ENCODE peak calls at places on chromosomes 6 and 20, in ten cellular contexts. M is fibroblast of mammary gland, W is mammary epithelial cell, E is left lung, Q is heart right ventricle, G is endothelial cell, Z is esophagus muscularis mucosa, F is fibroblast of lung, S is IMR-90, C is Calu3. K is an unnamed sample.

GRCh38 chr6:31621320-31621939 is 915 bp downstream of the PRRC2A start:
- DNase-seq in M (no peak), W (no peak), E (no peak), Q (no peak), G (no peak), Z (no peak), F (no peak), S (no peak), C (no peak), K (no peak)

GRCh38 chr6:34509782-34510181 is 43.9 kb downstream of the PACSIN1 start:
- DNase-seq in M (no peak), W (no peak), E (no peak), Q (no peak), G (no peak), Z (no peak), F (no peak), S (no peak), C (no peak), K (no peak)

GRCh38 chr20:17928633-17929311 is 39.8 kb downstream of the SNX5 start:
- DNase-seq in M (no peak), W (no peak), E (no peak), Q (no peak), G (no peak), Z (no peak), F (no peak), S (no peak), C (no peak), K (no peak)

GRCh38 chr6:88641178-88641903 is 322.1 kb downstream of the RNGTT start:
- DNase-seq in M (no peak), W (no peak), E (no peak), Q (no peak), G (no peak), Z (no peak), F (peak; percentile 31), S (peak; percentile 13), C (no peak), K (no peak)

GRCh38 chr6:87074051-87074711 is 20.7 kb downstream of the CGA start:
- DNase-seq in M (no peak), W (no peak), E (no peak), Q (no peak), G (no peak), Z (no peak), F (no peak), S (no peak), C (no peak), K (no peak)

GRCh38 chr6:46274502-46274901 is 103.7 kb upstream of the ENPP5 start:
- DNase-seq in M (no peak), W (no peak), E (no peak), Q (no peak), G (no peak), Z (peak; percentile 53), F (no peak), S (no peak), C (no peak), K (no peak)

GRCh38 chr6:100378576-100378975 is 86.1 kb downstream of the SIM1 start:
- DNase-seq in M (no peak), W (no peak), E (no peak), Q (no peak), G (no peak), Z (no peak), F (no peak), S (no peak), C (no peak), K (no peak)

GRCh38 chr6:17458971-17459370 is 65.6 kb downstream of the CAP2 start:
- DNase-seq in M (no peak), W (no peak), E (no peak), Q (no peak), G (no peak), Z (peak; percentile 8), F (peak; percentile 45), S (peak; percentile 43), C (no peak), K (no peak)

GRCh38 chr20:47501483-47502270 is at the start of gene NCOA3:
- DNase-seq in M (peak; percentile 89), W (peak; percentile 92), E (peak; percentile 96), Q (peak; percentile 95), G (peak; percentile 95), Z (peak; percentile 95), F (peak; percentile 94), S (peak; percentile 92), C (peak; percentile 99), K (peak; percentile 99)

GRCh38 chr6:36428911-36429310 is 13.7 kb downstream of the PXT1 start:
- DNase-seq in M (no peak), W (no peak), E (no peak), Q (no peak), G (no peak), Z (no peak), F (no peak), S (no peak), C (no peak), K (no peak)
- TF ChIP-seq CTCF in M (peak; percentile 28), W (no peak), E (no peak), Q (no peak), G (peak; percentile 36), Z (no peak), F (peak; percentile 42), S (peak; percentile 25), C (no peak), K (no peak)

GRCh38 chr20:62888406-62888805 is 26.8 kb upstream of the TCFL5 start:
- DNase-seq in M (no peak), W (no peak), E (no peak), Q (no peak), G (no peak), Z (no peak), F (no peak), S (no peak), C (no peak), K (no peak)

GRCh38 chr20:62885808-62886708 is 24.4 kb upstream of the TCFL5 start:
- DNase-seq in M (no peak), W (no peak), E (no peak), Q (no peak), G (no peak), Z (no peak), F (no peak), S (no peak), C (no peak), K (no peak)

GRCh38 chr20:62887860-62888239 is 26.2 kb upstream of the TCFL5 start:
- DNase-seq in M (no peak), W (peak; percentile 11), E (no peak), Q (no peak), G (no peak), Z (no peak), F (no peak), S (no peak), C (no peak), K (no peak)

GRCh38 chr20:62886709-62887058 is 25.1 kb upstream of the TCFL5 start:
- DNase-seq in M (no peak), W (no peak), E (no peak), Q (no peak), G (no peak), Z (no peak), F (no peak), S (no peak), C (no peak), K (no peak)

DNA sequence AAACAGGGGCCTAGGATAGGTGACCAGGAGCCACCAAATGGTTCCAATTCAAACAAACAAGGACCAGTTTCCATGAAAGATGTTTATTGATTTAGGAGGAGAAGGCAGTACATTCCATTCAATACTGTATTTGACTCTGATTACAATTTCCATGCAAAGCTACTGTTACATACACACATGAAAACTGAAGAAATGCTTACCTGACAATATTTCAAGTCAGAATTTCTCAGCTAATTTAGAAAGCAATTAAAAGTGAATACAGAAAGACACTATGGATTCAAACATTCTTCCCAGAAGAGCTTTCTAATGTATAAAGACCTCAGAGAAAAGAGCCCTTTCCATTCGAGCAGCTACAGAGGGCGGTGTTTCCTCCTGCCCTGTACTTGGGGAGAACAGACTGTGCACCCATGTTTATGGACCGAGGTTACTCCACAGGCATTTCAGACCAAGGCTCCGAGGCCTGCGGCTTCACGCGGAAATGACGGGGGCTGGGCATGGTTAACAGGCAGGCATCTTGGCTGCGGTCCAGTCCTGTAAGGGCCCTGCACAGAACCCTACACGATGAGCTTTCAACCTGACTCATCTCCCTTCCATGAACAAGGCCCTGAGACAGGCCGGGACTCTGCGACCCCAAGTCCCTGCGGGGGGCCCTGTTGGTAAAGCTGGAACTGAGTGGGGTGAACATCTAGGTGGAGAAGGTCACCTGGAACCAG is 25.7 kb upstream of the TCFL5 start:
- DNase-seq in M (peak; percentile 77), W (peak; percentile 75), E (no peak), Q (no peak), G (no peak), Z (no peak), F (peak; percentile 96), S (peak; percentile 96), C (no peak), K (no peak)
- TF ChIP-seq CTCF in M (no peak), W (no peak), E (no peak), Q (no peak), G (no peak), Z (no peak), F (peak; percentile 38), S (peak; percentile 16), C (no peak), K (no peak)

GRCh38 chr6:35729722-35730121 is 7.1 kb upstream of the ARMC12 start:
- DNase-seq in M (no peak), W (no peak), E (no peak), Q (no peak), G (no peak), Z (no peak), F (no peak), S (no peak), C (no peak), K (no peak)

GRCh38 chr6:35727935-35728662 is 8.7 kb upstream of the ARMC12 start:
- DNase-seq in M (peak; percentile 97), W (peak; percentile 95), E (peak; percentile 96), Q (peak; percentile 88), G (peak; percentile 47), Z (peak; percentile 98), F (peak; percentile 96), S (peak; percentile 94), C (peak; percentile 77), K (peak; percentile 75)

GRCh38 chr6:35729349-35729678 is 7.5 kb upstream of the ARMC12 start:
- DNase-seq in M (no peak), W (no peak), E (no peak), Q (no peak), G (no peak), Z (no peak), F (no peak), S (no peak), C (no peak), K (no peak)

GRCh38 chr6:35727206-35727934 is 9.5 kb upstream of the ARMC12 start:
- DNase-seq in M (peak; percentile 96), W (peak; percentile 76), E (peak; percentile 80), Q (peak; percentile 73), G (peak; percentile 46), Z (peak; percentile 97), F (peak; percentile 73), S (peak; percentile 60), C (peak; percentile 55), K (peak; percentile 76)

GRCh38 chr6:35728663-35729348 is 8.0 kb upstream of the ARMC12 start:
- DNase-seq in M (no peak), W (peak; percentile 66), E (peak; percentile 80), Q (peak; percentile 21), G (no peak), Z (no peak), F (no peak), S (no peak), C (peak; percentile 25), K (no peak)
- TF ChIP-seq CTCF in M (no peak), W (peak; percentile 36), E (no peak), Q (no peak), G (no peak), Z (no peak), F (no peak), S (no peak), C (no peak), K (no peak)

DNA sequence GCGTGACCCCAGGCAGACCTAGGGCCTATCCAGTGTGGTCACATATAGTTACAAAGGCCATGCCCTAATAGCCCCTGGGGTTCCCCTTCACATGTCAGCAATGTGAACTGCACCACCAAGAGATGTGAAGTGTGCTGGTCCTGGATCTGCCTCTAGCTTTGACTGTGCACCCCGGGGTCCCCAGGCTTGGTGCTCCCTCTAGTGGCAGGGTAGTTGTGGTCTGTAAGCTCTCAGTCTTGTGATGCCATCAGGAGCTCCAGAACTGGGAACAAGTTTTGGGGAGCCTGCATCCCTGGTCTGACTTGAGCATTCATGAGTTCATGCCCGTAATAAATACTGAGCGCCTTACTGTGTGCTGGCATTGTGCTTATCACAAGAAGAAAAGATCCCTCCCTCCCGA is 143.4 kb downstream of the DHX35 start:
- DNase-seq in M (no peak), W (no peak), E (no peak), Q (no peak), G (no peak), Z (no peak), F (no peak), S (no peak), C (peak; percentile 43), K (no peak)
- TF ChIP-seq CTCF in M (no peak), W (peak; percentile 43), E (no peak), Q (no peak), G (no peak), Z (no peak), F (no peak), S (no peak), C (peak; percentile 49), K (peak; percentile 7)

K was measured in glutamatergic neuron.